ENCODE peak calls at places on chromosome X, in seven cellular contexts. One of them, this sample, is unnamed.

GRCh38 chrX:120560405-120560841 is 339 bp downstream of the CUL4B start:
- DNase-seq in AG20443: peak; percentile 5
- DNase-seq in cardiac fibroblast: no peak
- DNase-seq in H1: no peak
- DNase-seq in C1 segment of cervical spinal cord: peak; percentile 63
- DNase-seq in CD4-positive, alpha-beta T cell: peak; percentile 31
- DNase-seq in ecto neural progenitor cell: peak; percentile 44
- DNase-seq in this sample: no peak

GRCh38 chrX:39726810-39727209 is 370.9 kb downstream of the BCOR start:
- DNase-seq in H1: no peak
- DNase-seq in ecto neural progenitor cell: no peak
- DNase-seq in AG20443: peak; percentile 65
- DNase-seq in C1 segment of cervical spinal cord: no peak
- DNase-seq in cardiac fibroblast: peak; percentile 71
- DNase-seq in CD4-positive, alpha-beta T cell: no peak
- DNase-seq in this sample: no peak

GRCh38 chrX:109537324-109537665 is 651 bp downstream of the NXT2 start:
- DNase-seq in cardiac fibroblast: peak; percentile 89
- DNase-seq in C1 segment of cervical spinal cord: peak; percentile 35
- DNase-seq in CD4-positive, alpha-beta T cell: no peak
- DNase-seq in H1: no peak
- DNase-seq in ecto neural progenitor cell: no peak
- DNase-seq in AG20443: peak; percentile 30
- DNase-seq in this sample: no peak

GRCh38 chrX:72269671-72270251 is 7.3 kb downstream of the RPS4X start:
- DNase-seq in C1 segment of cervical spinal cord: no peak
- DNase-seq in ecto neural progenitor cell: no peak
- DNase-seq in cardiac fibroblast: peak; percentile 72
- DNase-seq in CD4-positive, alpha-beta T cell: no peak
- DNase-seq in H1: no peak
- DNase-seq in AG20443: no peak
- DNase-seq in this sample: no peak

GRCh38 chrX:10047631-10048030 is 80.5 kb downstream of the CLDN34 start:
- DNase-seq in H1: no peak
- DNase-seq in AG20443: no peak
- DNase-seq in C1 segment of cervical spinal cord: no peak
- DNase-seq in cardiac fibroblast: no peak
- DNase-seq in CD4-positive, alpha-beta T cell: no peak
- DNase-seq in ecto neural progenitor cell: no peak
- DNase-seq in this sample: no peak

GRCh38 chrX:21723097-21723496 is 34.8 kb downstream of the SMPX start:
- DNase-seq in H1: no peak
- DNase-seq in cardiac fibroblast: peak; percentile 25
- DNase-seq in C1 segment of cervical spinal cord: no peak
- DNase-seq in AG20443: peak; percentile 25
- DNase-seq in CD4-positive, alpha-beta T cell: no peak
- DNase-seq in ecto neural progenitor cell: no peak
- DNase-seq in this sample: no peak

GRCh38 chrX:103052625-103053024 is 11.3 kb downstream of the BEX1 start:
- DNase-seq in ecto neural progenitor cell: no peak
- DNase-seq in H1: no peak
- DNase-seq in C1 segment of cervical spinal cord: no peak
- DNase-seq in CD4-positive, alpha-beta T cell: no peak
- DNase-seq in AG20443: no peak
- DNase-seq in cardiac fibroblast: no peak
- DNase-seq in this sample: no peak

GRCh38 chrX:118595501-118596042 is 100.0 kb downstream of the DOCK11 start:
- DNase-seq in CD4-positive, alpha-beta T cell: no peak
- DNase-seq in ecto neural progenitor cell: no peak
- DNase-seq in C1 segment of cervical spinal cord: no peak
- DNase-seq in AG20443: no peak
- DNase-seq in H1: no peak
- DNase-seq in cardiac fibroblast: no peak
- DNase-seq in this sample: no peak

GRCh38 chrX:96685205-96686099 is 810 bp downstream of the DIAPH2 start:
- DNase-seq in C1 segment of cervical spinal cord: peak; percentile 0
- DNase-seq in CD4-positive, alpha-beta T cell: peak; percentile 18
- DNase-seq in AG20443: peak; percentile 14
- DNase-seq in cardiac fibroblast: peak; percentile 64
- DNase-seq in H1: no peak
- DNase-seq in ecto neural progenitor cell: peak; percentile 56
- DNase-seq in this sample: no peak

GRCh38 chrX:107450823-107451509 is 1.5 kb downstream of the FRMPD3 start:
- DNase-seq in AG20443: peak; percentile 10
- DNase-seq in ecto neural progenitor cell: peak; percentile 84
- DNase-seq in C1 segment of cervical spinal cord: no peak
- DNase-seq in H1: no peak
- DNase-seq in cardiac fibroblast: no peak
- DNase-seq in CD4-positive, alpha-beta T cell: no peak
- DNase-seq in this sample: peak; percentile 0

GRCh38 chrX:47143894-47144625 is 442 bp downstream of the NDUFB11 start:
- DNase-seq in CD4-positive, alpha-beta T cell: peak; percentile 11
- DNase-seq in AG20443: peak; percentile 64
- DNase-seq in C1 segment of cervical spinal cord: peak; percentile 47
- DNase-seq in H1: no peak
- DNase-seq in cardiac fibroblast: no peak
- DNase-seq in ecto neural progenitor cell: no peak
- DNase-seq in this sample: peak; percentile 51

GRCh38 chrX:81120936-81121351 is 80.8 kb downstream of the HMGN5 start:
- DNase-seq in C1 segment of cervical spinal cord: peak; percentile 16
- DNase-seq in H1: no peak
- DNase-seq in AG20443: peak; percentile 39
- DNase-seq in cardiac fibroblast: peak; percentile 61
- DNase-seq in CD4-positive, alpha-beta T cell: peak; percentile 15
- DNase-seq in ecto neural progenitor cell: peak; percentile 49
- DNase-seq in this sample: no peak

GRCh38 chrX:7159132-7159861 is 11.3 kb upstream of the PUDP start:
- DNase-seq in ecto neural progenitor cell: no peak
- DNase-seq in C1 segment of cervical spinal cord: no peak
- DNase-seq in AG20443: peak; percentile 30
- DNase-seq in cardiac fibroblast: peak; percentile 37
- DNase-seq in CD4-positive, alpha-beta T cell: no peak
- DNase-seq in H1: no peak
- DNase-seq in this sample: no peak

GRCh38 chrX:109187473-109188168 is 294.3 kb downstream of the GUCY2F start:
- DNase-seq in ecto neural progenitor cell: no peak
- DNase-seq in H1: no peak
- DNase-seq in cardiac fibroblast: no peak
- DNase-seq in AG20443: no peak
- DNase-seq in C1 segment of cervical spinal cord: no peak
- DNase-seq in CD4-positive, alpha-beta T cell: no peak
- DNase-seq in this sample: no peak

GRCh38 chrX:12770440-12770839 is 20.8 kb upstream of the PRPS2 start:
- DNase-seq in AG20443: peak; percentile 15
- DNase-seq in H1: no peak
- DNase-seq in C1 segment of cervical spinal cord: no peak
- DNase-seq in cardiac fibroblast: peak; percentile 53
- DNase-seq in CD4-positive, alpha-beta T cell: no peak
- DNase-seq in ecto neural progenitor cell: no peak
- DNase-seq in this sample: no peak

GRCh38 chrX:16427668-16428067 is 222.3 kb upstream of the S100G start:
- DNase-seq in ecto neural progenitor cell: no peak
- DNase-seq in AG20443: no peak
- DNase-seq in H1: no peak
- DNase-seq in cardiac fibroblast: no peak
- DNase-seq in CD4-positive, alpha-beta T cell: no peak
- DNase-seq in C1 segment of cervical spinal cord: no peak
- DNase-seq in this sample: no peak

GRCh38 chrX:78123190-78123589 is 16.3 kb downstream of the TAF9B start:
- DNase-seq in H1: no peak
- DNase-seq in C1 segment of cervical spinal cord: no peak
- DNase-seq in cardiac fibroblast: peak; percentile 57
- DNase-seq in ecto neural progenitor cell: no peak
- DNase-seq in CD4-positive, alpha-beta T cell: no peak
- DNase-seq in AG20443: no peak
- DNase-seq in this sample: no peak

GRCh38 chrX:107738272-107738671 is 37.3 kb downstream of the TSC22D3 start:
- DNase-seq in H1: no peak
- DNase-seq in AG20443: no peak
- DNase-seq in CD4-positive, alpha-beta T cell: no peak
- DNase-seq in cardiac fibroblast: no peak
- DNase-seq in C1 segment of cervical spinal cord: no peak
- DNase-seq in ecto neural progenitor cell: no peak
- DNase-seq in this sample: no peak

GRCh38 chrX:52933976-52934703 is 24.2 kb downstream of the FAM156A start:
- DNase-seq in cardiac fibroblast: no peak
- DNase-seq in H1: no peak
- DNase-seq in AG20443: no peak
- DNase-seq in ecto neural progenitor cell: no peak
- DNase-seq in C1 segment of cervical spinal cord: no peak
- DNase-seq in CD4-positive, alpha-beta T cell: no peak
- DNase-seq in this sample: no peak

GRCh38 chrX:131792789-131793462 is 230.2 kb upstream of the STK26 start:
- DNase-seq in C1 segment of cervical spinal cord: peak; percentile 67
- DNase-seq in CD4-positive, alpha-beta T cell: no peak
- DNase-seq in ecto neural progenitor cell: no peak
- DNase-seq in H1: no peak
- DNase-seq in cardiac fibroblast: peak; percentile 34
- DNase-seq in AG20443: peak; percentile 20
- DNase-seq in this sample: peak; percentile 76

GRCh38 chrX:85808217-85808616 is 239.1 kb downstream of the CHM start:
- DNase-seq in cardiac fibroblast: no peak
- DNase-seq in ecto neural progenitor cell: no peak
- DNase-seq in C1 segment of cervical spinal cord: no peak
- DNase-seq in AG20443: no peak
- DNase-seq in CD4-positive, alpha-beta T cell: no peak
- DNase-seq in H1: no peak
- DNase-seq in this sample: no peak

GRCh38 chrX:633043-633654 is 2.6 kb downstream of the SHOX start:
- DNase-seq in H1: no peak
- DNase-seq in CD4-positive, alpha-beta T cell: no peak
- DNase-seq in AG20443: no peak
- DNase-seq in ecto neural progenitor cell: no peak
- DNase-seq in C1 segment of cervical spinal cord: no peak
- DNase-seq in cardiac fibroblast: no peak
- DNase-seq in this sample: no peak

GRCh38 chrX:151923648-151924047 is 11.0 kb downstream of the MAGEA4 start:
- DNase-seq in H1: no peak
- DNase-seq in cardiac fibroblast: no peak
- DNase-seq in C1 segment of cervical spinal cord: no peak
- DNase-seq in AG20443: no peak
- DNase-seq in CD4-positive, alpha-beta T cell: no peak
- DNase-seq in ecto neural progenitor cell: no peak
- DNase-seq in this sample: no peak

GRCh38 chrX:100635989-100636320 is 651 bp downstream of the TSPAN6 start:
- DNase-seq in CD4-positive, alpha-beta T cell: peak; percentile 1
- DNase-seq in cardiac fibroblast: no peak
- DNase-seq in ecto neural progenitor cell: no peak
- DNase-seq in AG20443: no peak
- DNase-seq in H1: no peak
- DNase-seq in C1 segment of cervical spinal cord: no peak
- DNase-seq in this sample: no peak

GRCh38 chrX:149540133-149540620 is 635 bp upstream of the EOLA1 start:
- DNase-seq in cardiac fibroblast: peak; percentile 90
- DNase-seq in C1 segment of cervical spinal cord: peak; percentile 77
- DNase-seq in H1: peak; percentile 60
- DNase-seq in AG20443: peak; percentile 86
- DNase-seq in ecto neural progenitor cell: peak; percentile 90
- DNase-seq in CD4-positive, alpha-beta T cell: peak; percentile 92
- DNase-seq in this sample: peak; percentile 86

GRCh38 chrX:134013092-134013497 is 27.7 kb upstream of the GPC3 start:
- DNase-seq in AG20443: no peak
- DNase-seq in cardiac fibroblast: peak; percentile 0
- DNase-seq in CD4-positive, alpha-beta T cell: no peak
- DNase-seq in ecto neural progenitor cell: no peak
- DNase-seq in H1: no peak
- DNase-seq in C1 segment of cervical spinal cord: no peak
- DNase-seq in this sample: no peak

GRCh38 chrX:107823456-107823855 is 2.2 kb upstream of the MID2 start:
- DNase-seq in C1 segment of cervical spinal cord: no peak
- DNase-seq in ecto neural progenitor cell: no peak
- DNase-seq in AG20443: peak; percentile 35
- DNase-seq in H1: no peak
- DNase-seq in CD4-positive, alpha-beta T cell: no peak
- DNase-seq in cardiac fibroblast: peak; percentile 87
- DNase-seq in this sample: no peak

This sample was measured in hypothalamus.